ENCODE peak calls at places on chromosomes 13 and 19, in ten cellular contexts. One of them, this sample, is unnamed.

GRCh38 chr13:32911506-32911905 is 104.7 kb upstream of the KL start:
- DNase-seq in stimulated activated CD8-positive, alpha-beta memory T cell treated with anti-CD3 and anti-CD28 coated beads, Interleukin-2, amount 100 ng/mL, for 48 hours: no peak
- DNase-seq in stimulated activated CD4-positive, alpha-beta T cell treated with anti-CD3 and anti-CD28 coated beads, Interleukin-12 subunit alpha, Interleukin-12 subunit beta, amount 100 ng/mL, for 4 hours: peak
- DNase-seq in iPS DF 6.9: peak
- DNase-seq in NCI-H187: no peak
- DNase-seq in T-helper 17 cell: no peak
- DNase-seq in AG09319: no peak
- DNase-seq in fibroblast of pulmonary artery: peak
- DNase-seq in CD4-positive, alpha-beta memory T cell: no peak
- DNase-seq in Right ventricle myocardium superior: no peak
- DNase-seq in this sample: no peak

GRCh38 chr13:49272296-49272695 is 24.6 kb downstream of the CDADC1 start:
- DNase-seq in stimulated activated CD8-positive, alpha-beta memory T cell treated with anti-CD3 and anti-CD28 coated beads, Interleukin-2, amount 100 ng/mL, for 48 hours: no peak
- DNase-seq in stimulated activated CD4-positive, alpha-beta T cell treated with anti-CD3 and anti-CD28 coated beads, Interleukin-12 subunit alpha, Interleukin-12 subunit beta, amount 100 ng/mL, for 4 hours: no peak
- DNase-seq in iPS DF 6.9: no peak
- DNase-seq in NCI-H187: no peak
- DNase-seq in T-helper 17 cell: no peak
- DNase-seq in AG09319: no peak
- DNase-seq in fibroblast of pulmonary artery: no peak
- DNase-seq in CD4-positive, alpha-beta memory T cell: no peak
- DNase-seq in Right ventricle myocardium superior: no peak
- DNase-seq in this sample: no peak

GRCh38 chr19:34481861-34482379 is 362 bp downstream of the WTIP start:
- DNase-seq in stimulated activated CD8-positive, alpha-beta memory T cell treated with anti-CD3 and anti-CD28 coated beads, Interleukin-2, amount 100 ng/mL, for 48 hours: no peak
- DNase-seq in stimulated activated CD4-positive, alpha-beta T cell treated with anti-CD3 and anti-CD28 coated beads, Interleukin-12 subunit alpha, Interleukin-12 subunit beta, amount 100 ng/mL, for 4 hours: no peak
- DNase-seq in iPS DF 6.9: no peak
- DNase-seq in NCI-H187: no peak
- DNase-seq in T-helper 17 cell: no peak
- DNase-seq in AG09319: peak
- DNase-seq in fibroblast of pulmonary artery: peak
- DNase-seq in CD4-positive, alpha-beta memory T cell: no peak
- DNase-seq in Right ventricle myocardium superior: no peak
- DNase-seq in this sample: no peak

GRCh38 chr13:97112451-97113152 is 109.5 kb upstream of the MBNL2 start:
- DNase-seq in stimulated activated CD8-positive, alpha-beta memory T cell treated with anti-CD3 and anti-CD28 coated beads, Interleukin-2, amount 100 ng/mL, for 48 hours: no peak
- DNase-seq in stimulated activated CD4-positive, alpha-beta T cell treated with anti-CD3 and anti-CD28 coated beads, Interleukin-12 subunit alpha, Interleukin-12 subunit beta, amount 100 ng/mL, for 4 hours: no peak
- DNase-seq in iPS DF 6.9: no peak
- DNase-seq in NCI-H187: no peak
- DNase-seq in T-helper 17 cell: no peak
- DNase-seq in AG09319: no peak
- DNase-seq in fibroblast of pulmonary artery: no peak
- DNase-seq in CD4-positive, alpha-beta memory T cell: no peak
- DNase-seq in Right ventricle myocardium superior: no peak
- DNase-seq in this sample: no peak

GRCh38 chr13:20024706-20025105 is 66.2 kb downstream of the ZMYM2 start:
- DNase-seq in stimulated activated CD8-positive, alpha-beta memory T cell treated with anti-CD3 and anti-CD28 coated beads, Interleukin-2, amount 100 ng/mL, for 48 hours: no peak
- DNase-seq in stimulated activated CD4-positive, alpha-beta T cell treated with anti-CD3 and anti-CD28 coated beads, Interleukin-12 subunit alpha, Interleukin-12 subunit beta, amount 100 ng/mL, for 4 hours: no peak
- DNase-seq in iPS DF 6.9: no peak
- DNase-seq in NCI-H187: no peak
- DNase-seq in T-helper 17 cell: no peak
- DNase-seq in AG09319: no peak
- DNase-seq in fibroblast of pulmonary artery: no peak
- DNase-seq in CD4-positive, alpha-beta memory T cell: no peak
- DNase-seq in Right ventricle myocardium superior: no peak
- DNase-seq in this sample: no peak

GRCh38 chr19:43711751-43712355 is 4.0 kb upstream of the IRGC start:
- DNase-seq in stimulated activated CD8-positive, alpha-beta memory T cell treated with anti-CD3 and anti-CD28 coated beads, Interleukin-2, amount 100 ng/mL, for 48 hours: no peak
- DNase-seq in stimulated activated CD4-positive, alpha-beta T cell treated with anti-CD3 and anti-CD28 coated beads, Interleukin-12 subunit alpha, Interleukin-12 subunit beta, amount 100 ng/mL, for 4 hours: no peak
- DNase-seq in iPS DF 6.9: no peak
- DNase-seq in NCI-H187: no peak
- DNase-seq in T-helper 17 cell: no peak
- DNase-seq in AG09319: no peak
- DNase-seq in fibroblast of pulmonary artery: no peak
- DNase-seq in CD4-positive, alpha-beta memory T cell: no peak
- DNase-seq in Right ventricle myocardium superior: no peak
- DNase-seq in this sample: no peak

GRCh38 chr13:100715604-100716003 is 41.0 kb upstream of the TMTC4 start:
- DNase-seq in stimulated activated CD8-positive, alpha-beta memory T cell treated with anti-CD3 and anti-CD28 coated beads, Interleukin-2, amount 100 ng/mL, for 48 hours: no peak
- DNase-seq in stimulated activated CD4-positive, alpha-beta T cell treated with anti-CD3 and anti-CD28 coated beads, Interleukin-12 subunit alpha, Interleukin-12 subunit beta, amount 100 ng/mL, for 4 hours: no peak
- DNase-seq in iPS DF 6.9: no peak
- DNase-seq in NCI-H187: no peak
- DNase-seq in T-helper 17 cell: no peak
- DNase-seq in AG09319: no peak
- DNase-seq in fibroblast of pulmonary artery: no peak
- DNase-seq in CD4-positive, alpha-beta memory T cell: no peak
- DNase-seq in Right ventricle myocardium superior: no peak
- DNase-seq in this sample: no peak

GRCh38 chr19:3135961-3136683 is at the start of gene GNA15:
- DNase-seq in stimulated activated CD8-positive, alpha-beta memory T cell treated with anti-CD3 and anti-CD28 coated beads, Interleukin-2, amount 100 ng/mL, for 48 hours: no peak
- DNase-seq in stimulated activated CD4-positive, alpha-beta T cell treated with anti-CD3 and anti-CD28 coated beads, Interleukin-12 subunit alpha, Interleukin-12 subunit beta, amount 100 ng/mL, for 4 hours: peak
- DNase-seq in iPS DF 6.9: no peak
- DNase-seq in NCI-H187: no peak
- DNase-seq in T-helper 17 cell: peak
- DNase-seq in AG09319: no peak
- DNase-seq in fibroblast of pulmonary artery: no peak
- DNase-seq in CD4-positive, alpha-beta memory T cell: peak
- DNase-seq in Right ventricle myocardium superior: no peak
- DNase-seq in this sample: no peak

GRCh38 chr13:26486550-26486949 is 70.9 kb upstream of the WASF3 start:
- DNase-seq in stimulated activated CD8-positive, alpha-beta memory T cell treated with anti-CD3 and anti-CD28 coated beads, Interleukin-2, amount 100 ng/mL, for 48 hours: no peak
- DNase-seq in stimulated activated CD4-positive, alpha-beta T cell treated with anti-CD3 and anti-CD28 coated beads, Interleukin-12 subunit alpha, Interleukin-12 subunit beta, amount 100 ng/mL, for 4 hours: no peak
- DNase-seq in iPS DF 6.9: no peak
- DNase-seq in NCI-H187: no peak
- DNase-seq in T-helper 17 cell: no peak
- DNase-seq in AG09319: no peak
- DNase-seq in fibroblast of pulmonary artery: no peak
- DNase-seq in CD4-positive, alpha-beta memory T cell: no peak
- DNase-seq in Right ventricle myocardium superior: peak
- DNase-seq in this sample: peak

GRCh38 chr13:39016789-39017188 is 21.1 kb downstream of the PROSER1 start:
- DNase-seq in stimulated activated CD8-positive, alpha-beta memory T cell treated with anti-CD3 and anti-CD28 coated beads, Interleukin-2, amount 100 ng/mL, for 48 hours: no peak
- DNase-seq in stimulated activated CD4-positive, alpha-beta T cell treated with anti-CD3 and anti-CD28 coated beads, Interleukin-12 subunit alpha, Interleukin-12 subunit beta, amount 100 ng/mL, for 4 hours: no peak
- DNase-seq in iPS DF 6.9: no peak
- DNase-seq in NCI-H187: no peak
- DNase-seq in T-helper 17 cell: no peak
- DNase-seq in AG09319: no peak
- DNase-seq in fibroblast of pulmonary artery: peak
- DNase-seq in CD4-positive, alpha-beta memory T cell: no peak
- DNase-seq in Right ventricle myocardium superior: no peak
- DNase-seq in this sample: no peak

GRCh38 chr19:13138171-13138915 is 11.8 kb downstream of the STX10 start:
- DNase-seq in stimulated activated CD8-positive, alpha-beta memory T cell treated with anti-CD3 and anti-CD28 coated beads, Interleukin-2, amount 100 ng/mL, for 48 hours: no peak
- DNase-seq in stimulated activated CD4-positive, alpha-beta T cell treated with anti-CD3 and anti-CD28 coated beads, Interleukin-12 subunit alpha, Interleukin-12 subunit beta, amount 100 ng/mL, for 4 hours: no peak
- DNase-seq in iPS DF 6.9: no peak
- DNase-seq in NCI-H187: no peak
- DNase-seq in T-helper 17 cell: no peak
- DNase-seq in AG09319: no peak
- DNase-seq in fibroblast of pulmonary artery: no peak
- DNase-seq in CD4-positive, alpha-beta memory T cell: no peak
- DNase-seq in Right ventricle myocardium superior: no peak
- DNase-seq in this sample: no peak

GRCh38 chr19:1379126-1379905 is 4.4 kb upstream of the NDUFS7 start:
- DNase-seq in stimulated activated CD8-positive, alpha-beta memory T cell treated with anti-CD3 and anti-CD28 coated beads, Interleukin-2, amount 100 ng/mL, for 48 hours: no peak
- DNase-seq in stimulated activated CD4-positive, alpha-beta T cell treated with anti-CD3 and anti-CD28 coated beads, Interleukin-12 subunit alpha, Interleukin-12 subunit beta, amount 100 ng/mL, for 4 hours: no peak
- DNase-seq in iPS DF 6.9: no peak
- DNase-seq in NCI-H187: no peak
- DNase-seq in T-helper 17 cell: no peak
- DNase-seq in AG09319: no peak
- DNase-seq in fibroblast of pulmonary artery: no peak
- DNase-seq in CD4-positive, alpha-beta memory T cell: no peak
- DNase-seq in Right ventricle myocardium superior: no peak
- DNase-seq in this sample: no peak

GRCh38 chr19:48393196-48393558 is 291 bp upstream of the GRIN2D start:
- DNase-seq in stimulated activated CD8-positive, alpha-beta memory T cell treated with anti-CD3 and anti-CD28 coated beads, Interleukin-2, amount 100 ng/mL, for 48 hours: no peak
- DNase-seq in stimulated activated CD4-positive, alpha-beta T cell treated with anti-CD3 and anti-CD28 coated beads, Interleukin-12 subunit alpha, Interleukin-12 subunit beta, amount 100 ng/mL, for 4 hours: no peak
- DNase-seq in iPS DF 6.9: no peak
- DNase-seq in NCI-H187: no peak
- DNase-seq in T-helper 17 cell: no peak
- DNase-seq in AG09319: no peak
- DNase-seq in fibroblast of pulmonary artery: no peak
- DNase-seq in CD4-positive, alpha-beta memory T cell: no peak
- DNase-seq in Right ventricle myocardium superior: no peak
- DNase-seq in this sample: no peak

GRCh38 chr13:30943881-30944280 is 11.4 kb downstream of the TEX26 start:
- DNase-seq in stimulated activated CD8-positive, alpha-beta memory T cell treated with anti-CD3 and anti-CD28 coated beads, Interleukin-2, amount 100 ng/mL, for 48 hours: no peak
- DNase-seq in stimulated activated CD4-positive, alpha-beta T cell treated with anti-CD3 and anti-CD28 coated beads, Interleukin-12 subunit alpha, Interleukin-12 subunit beta, amount 100 ng/mL, for 4 hours: no peak
- DNase-seq in iPS DF 6.9: no peak
- DNase-seq in NCI-H187: no peak
- DNase-seq in T-helper 17 cell: no peak
- DNase-seq in AG09319: no peak
- DNase-seq in fibroblast of pulmonary artery: no peak
- DNase-seq in CD4-positive, alpha-beta memory T cell: no peak
- DNase-seq in Right ventricle myocardium superior: no peak
- DNase-seq in this sample: no peak

GRCh38 chr13:21752501-21752900 is 81.6 kb downstream of the FGF9 start:
- DNase-seq in stimulated activated CD8-positive, alpha-beta memory T cell treated with anti-CD3 and anti-CD28 coated beads, Interleukin-2, amount 100 ng/mL, for 48 hours: no peak
- DNase-seq in stimulated activated CD4-positive, alpha-beta T cell treated with anti-CD3 and anti-CD28 coated beads, Interleukin-12 subunit alpha, Interleukin-12 subunit beta, amount 100 ng/mL, for 4 hours: no peak
- DNase-seq in iPS DF 6.9: no peak
- DNase-seq in NCI-H187: no peak
- DNase-seq in T-helper 17 cell: no peak
- DNase-seq in AG09319: no peak
- DNase-seq in fibroblast of pulmonary artery: no peak
- DNase-seq in CD4-positive, alpha-beta memory T cell: no peak
- DNase-seq in Right ventricle myocardium superior: no peak
- DNase-seq in this sample: no peak

GRCh38 chr13:92530364-92530763 is 696.2 kb upstream of the GPC6 start:
- DNase-seq in stimulated activated CD8-positive, alpha-beta memory T cell treated with anti-CD3 and anti-CD28 coated beads, Interleukin-2, amount 100 ng/mL, for 48 hours: no peak
- DNase-seq in stimulated activated CD4-positive, alpha-beta T cell treated with anti-CD3 and anti-CD28 coated beads, Interleukin-12 subunit alpha, Interleukin-12 subunit beta, amount 100 ng/mL, for 4 hours: no peak
- DNase-seq in iPS DF 6.9: no peak
- DNase-seq in NCI-H187: no peak
- DNase-seq in T-helper 17 cell: no peak
- DNase-seq in AG09319: no peak
- DNase-seq in fibroblast of pulmonary artery: peak
- DNase-seq in CD4-positive, alpha-beta memory T cell: no peak
- DNase-seq in Right ventricle myocardium superior: no peak
- DNase-seq in this sample: no peak

GRCh38 chr13:79548886-79549285 is 67.9 kb downstream of the NDFIP2 start:
- DNase-seq in stimulated activated CD8-positive, alpha-beta memory T cell treated with anti-CD3 and anti-CD28 coated beads, Interleukin-2, amount 100 ng/mL, for 48 hours: no peak
- DNase-seq in stimulated activated CD4-positive, alpha-beta T cell treated with anti-CD3 and anti-CD28 coated beads, Interleukin-12 subunit alpha, Interleukin-12 subunit beta, amount 100 ng/mL, for 4 hours: no peak
- DNase-seq in iPS DF 6.9: no peak
- DNase-seq in NCI-H187: no peak
- DNase-seq in T-helper 17 cell: no peak
- DNase-seq in AG09319: no peak
- DNase-seq in fibroblast of pulmonary artery: peak
- DNase-seq in CD4-positive, alpha-beta memory T cell: no peak
- DNase-seq in Right ventricle myocardium superior: no peak
- DNase-seq in this sample: no peak

GRCh38 chr13:48624016-48624415 is 29.7 kb upstream of the CYSLTR2 start:
- DNase-seq in stimulated activated CD8-positive, alpha-beta memory T cell treated with anti-CD3 and anti-CD28 coated beads, Interleukin-2, amount 100 ng/mL, for 48 hours: no peak
- DNase-seq in stimulated activated CD4-positive, alpha-beta T cell treated with anti-CD3 and anti-CD28 coated beads, Interleukin-12 subunit alpha, Interleukin-12 subunit beta, amount 100 ng/mL, for 4 hours: no peak
- DNase-seq in iPS DF 6.9: no peak
- DNase-seq in NCI-H187: no peak
- DNase-seq in T-helper 17 cell: no peak
- DNase-seq in AG09319: no peak
- DNase-seq in fibroblast of pulmonary artery: no peak
- DNase-seq in CD4-positive, alpha-beta memory T cell: no peak
- DNase-seq in Right ventricle myocardium superior: no peak
- DNase-seq in this sample: no peak

GRCh38 chr13:98507060-98507797 is 69.7 kb downstream of the STK24 start:
- DNase-seq in stimulated activated CD8-positive, alpha-beta memory T cell treated with anti-CD3 and anti-CD28 coated beads, Interleukin-2, amount 100 ng/mL, for 48 hours: no peak
- DNase-seq in stimulated activated CD4-positive, alpha-beta T cell treated with anti-CD3 and anti-CD28 coated beads, Interleukin-12 subunit alpha, Interleukin-12 subunit beta, amount 100 ng/mL, for 4 hours: no peak
- DNase-seq in iPS DF 6.9: no peak
- DNase-seq in NCI-H187: peak
- DNase-seq in T-helper 17 cell: no peak
- DNase-seq in AG09319: no peak
- DNase-seq in fibroblast of pulmonary artery: peak
- DNase-seq in CD4-positive, alpha-beta memory T cell: no peak
- DNase-seq in Right ventricle myocardium superior: peak
- DNase-seq in this sample: peak

GRCh38 chr19:14363203-14364097 is 17.8 kb upstream of the ADGRE5 start:
- DNase-seq in stimulated activated CD8-positive, alpha-beta memory T cell treated with anti-CD3 and anti-CD28 coated beads, Interleukin-2, amount 100 ng/mL, for 48 hours: peak
- DNase-seq in stimulated activated CD4-positive, alpha-beta T cell treated with anti-CD3 and anti-CD28 coated beads, Interleukin-12 subunit alpha, Interleukin-12 subunit beta, amount 100 ng/mL, for 4 hours: peak
- DNase-seq in iPS DF 6.9: peak
- DNase-seq in NCI-H187: no peak
- DNase-seq in T-helper 17 cell: peak
- DNase-seq in AG09319: no peak
- DNase-seq in fibroblast of pulmonary artery: peak
- DNase-seq in CD4-positive, alpha-beta memory T cell: no peak
- DNase-seq in Right ventricle myocardium superior: peak
- DNase-seq in this sample: peak

GRCh38 chr19:23558541-23558940 is 128.5 kb downstream of the ZNF675 start:
- DNase-seq in stimulated activated CD8-positive, alpha-beta memory T cell treated with anti-CD3 and anti-CD28 coated beads, Interleukin-2, amount 100 ng/mL, for 48 hours: no peak
- DNase-seq in stimulated activated CD4-positive, alpha-beta T cell treated with anti-CD3 and anti-CD28 coated beads, Interleukin-12 subunit alpha, Interleukin-12 subunit beta, amount 100 ng/mL, for 4 hours: no peak
- DNase-seq in iPS DF 6.9: no peak
- DNase-seq in NCI-H187: no peak
- DNase-seq in T-helper 17 cell: no peak
- DNase-seq in AG09319: no peak
- DNase-seq in fibroblast of pulmonary artery: no peak
- DNase-seq in CD4-positive, alpha-beta memory T cell: no peak
- DNase-seq in Right ventricle myocardium superior: no peak
- DNase-seq in this sample: no peak

GRCh38 chr19:28523619-28524018 is 689.3 kb downstream of the UQCRFS1 start:
- DNase-seq in stimulated activated CD8-positive, alpha-beta memory T cell treated with anti-CD3 and anti-CD28 coated beads, Interleukin-2, amount 100 ng/mL, for 48 hours: no peak
- DNase-seq in stimulated activated CD4-positive, alpha-beta T cell treated with anti-CD3 and anti-CD28 coated beads, Interleukin-12 subunit alpha, Interleukin-12 subunit beta, amount 100 ng/mL, for 4 hours: no peak
- DNase-seq in iPS DF 6.9: no peak
- DNase-seq in NCI-H187: no peak
- DNase-seq in T-helper 17 cell: no peak
- DNase-seq in AG09319: no peak
- DNase-seq in fibroblast of pulmonary artery: no peak
- DNase-seq in CD4-positive, alpha-beta memory T cell: no peak
- DNase-seq in Right ventricle myocardium superior: no peak
- DNase-seq in this sample: no peak

GRCh38 chr13:32205426-32206096 is 109.6 kb downstream of the ZAR1L start:
- DNase-seq in stimulated activated CD8-positive, alpha-beta memory T cell treated with anti-CD3 and anti-CD28 coated beads, Interleukin-2, amount 100 ng/mL, for 48 hours: no peak
- DNase-seq in stimulated activated CD4-positive, alpha-beta T cell treated with anti-CD3 and anti-CD28 coated beads, Interleukin-12 subunit alpha, Interleukin-12 subunit beta, amount 100 ng/mL, for 4 hours: no peak
- DNase-seq in iPS DF 6.9: no peak
- DNase-seq in NCI-H187: no peak
- DNase-seq in T-helper 17 cell: no peak
- DNase-seq in AG09319: no peak
- DNase-seq in fibroblast of pulmonary artery: peak
- DNase-seq in CD4-positive, alpha-beta memory T cell: no peak
- DNase-seq in Right ventricle myocardium superior: no peak
- DNase-seq in this sample: no peak

GRCh38 chr13:46866150-46866549 is 30.7 kb downstream of the HTR2A start:
- DNase-seq in stimulated activated CD8-positive, alpha-beta memory T cell treated with anti-CD3 and anti-CD28 coated beads, Interleukin-2, amount 100 ng/mL, for 48 hours: no peak
- DNase-seq in stimulated activated CD4-positive, alpha-beta T cell treated with anti-CD3 and anti-CD28 coated beads, Interleukin-12 subunit alpha, Interleukin-12 subunit beta, amount 100 ng/mL, for 4 hours: no peak
- DNase-seq in iPS DF 6.9: peak
- DNase-seq in NCI-H187: no peak
- DNase-seq in T-helper 17 cell: no peak
- DNase-seq in AG09319: peak
- DNase-seq in fibroblast of pulmonary artery: peak
- DNase-seq in CD4-positive, alpha-beta memory T cell: no peak
- DNase-seq in Right ventricle myocardium superior: peak
- DNase-seq in this sample: peak

GRCh38 chr19:10654610-10655456 is 687 bp downstream of the ILF3 start:
- DNase-seq in stimulated activated CD8-positive, alpha-beta memory T cell treated with anti-CD3 and anti-CD28 coated beads, Interleukin-2, amount 100 ng/mL, for 48 hours: peak
- DNase-seq in stimulated activated CD4-positive, alpha-beta T cell treated with anti-CD3 and anti-CD28 coated beads, Interleukin-12 subunit alpha, Interleukin-12 subunit beta, amount 100 ng/mL, for 4 hours: peak
- DNase-seq in iPS DF 6.9: peak
- DNase-seq in NCI-H187: no peak
- DNase-seq in T-helper 17 cell: peak
- DNase-seq in AG09319: no peak
- DNase-seq in fibroblast of pulmonary artery: peak
- DNase-seq in CD4-positive, alpha-beta memory T cell: no peak
- DNase-seq in Right ventricle myocardium superior: peak
- DNase-seq in this sample: peak

GRCh38 chr19:24159707-24160106 is 72.7 kb downstream of the ZNF254 start:
- DNase-seq in stimulated activated CD8-positive, alpha-beta memory T cell treated with anti-CD3 and anti-CD28 coated beads, Interleukin-2, amount 100 ng/mL, for 48 hours: no peak
- DNase-seq in stimulated activated CD4-positive, alpha-beta T cell treated with anti-CD3 and anti-CD28 coated beads, Interleukin-12 subunit alpha, Interleukin-12 subunit beta, amount 100 ng/mL, for 4 hours: no peak
- DNase-seq in iPS DF 6.9: peak
- DNase-seq in NCI-H187: no peak
- DNase-seq in T-helper 17 cell: no peak
- DNase-seq in AG09319: no peak
- DNase-seq in fibroblast of pulmonary artery: peak
- DNase-seq in CD4-positive, alpha-beta memory T cell: no peak
- DNase-seq in Right ventricle myocardium superior: no peak
- DNase-seq in this sample: no peak

GRCh38 chr19:38569368-38569983 is 48.3 kb downstream of the MAP4K1 start:
- DNase-seq in stimulated activated CD8-positive, alpha-beta memory T cell treated with anti-CD3 and anti-CD28 coated beads, Interleukin-2, amount 100 ng/mL, for 48 hours: no peak
- DNase-seq in stimulated activated CD4-positive, alpha-beta T cell treated with anti-CD3 and anti-CD28 coated beads, Interleukin-12 subunit alpha, Interleukin-12 subunit beta, amount 100 ng/mL, for 4 hours: no peak
- DNase-seq in iPS DF 6.9: no peak
- DNase-seq in NCI-H187: no peak
- DNase-seq in T-helper 17 cell: no peak
- DNase-seq in AG09319: no peak
- DNase-seq in fibroblast of pulmonary artery: no peak
- DNase-seq in CD4-positive, alpha-beta memory T cell: no peak
- DNase-seq in Right ventricle myocardium superior: no peak
- DNase-seq in this sample: no peak

GRCh38 chr13:113990321-113990837 is 16.5 kb upstream of the C13orf46 start:
- DNase-seq in stimulated activated CD8-positive, alpha-beta memory T cell treated with anti-CD3 and anti-CD28 coated beads, Interleukin-2, amount 100 ng/mL, for 48 hours: no peak
- DNase-seq in stimulated activated CD4-positive, alpha-beta T cell treated with anti-CD3 and anti-CD28 coated beads, Interleukin-12 subunit alpha, Interleukin-12 subunit beta, amount 100 ng/mL, for 4 hours: no peak
- DNase-seq in iPS DF 6.9: no peak
- DNase-seq in NCI-H187: no peak
- DNase-seq in T-helper 17 cell: no peak
- DNase-seq in AG09319: no peak
- DNase-seq in fibroblast of pulmonary artery: no peak
- DNase-seq in CD4-positive, alpha-beta memory T cell: no peak
- DNase-seq in Right ventricle myocardium superior: peak
- DNase-seq in this sample: peak

This sample was measured in heart left ventricle.